ENCODE peak calls at places on chromosome 2, in six cellular contexts. R, G, L, M, S and Z are unnamed samples.

GRCh38 chr2:128550801-128551416 is 232.2 kb upstream of the HS6ST1 start:
- DNase-seq in R (no peak), G (no peak), L (no peak), M (no peak), S (no peak), Z (no peak)

GRCh38 chr2:109135572-109136185 is 6.7 kb downstream of the SH3RF3 start:
- DNase-seq in R (no peak), G (no peak), L (no peak), M (peak), S (no peak), Z (no peak)

GRCh38 chr2:84906108-84906899 is 848 bp downstream of the TMSB10 start:
- DNase-seq in R (peak), G (peak), L (no peak), M (peak), S (peak), Z (no peak)

GRCh38 chr2:133977385-133977784 is 276.5 kb upstream of the MGAT5 start:
- DNase-seq in R (no peak), G (no peak), L (no peak), M (no peak), S (no peak), Z (no peak)

GRCh38 chr2:235073938-235074337 is 122.1 kb downstream of the SH3BP4 start:
- DNase-seq in R (no peak), G (no peak), L (no peak), M (no peak), S (no peak), Z (no peak)

GRCh38 chr2:159921752-159922404 is 123.9 kb upstream of the CD302 start:
- DNase-seq in R (peak), G (peak), L (no peak), M (peak), S (peak), Z (peak)

GRCh38 chr2:86357392-86357963 is 20.1 kb upstream of the REEP1 start:
- DNase-seq in R (no peak), G (no peak), L (no peak), M (no peak), S (no peak), Z (no peak)

GRCh38 chr2:127662937-127663565 is 12.3 kb downstream of the LIMS2 start:
- DNase-seq in R (no peak), G (no peak), L (no peak), M (no peak), S (no peak), Z (no peak)

GRCh38 chr2:241546771-241547498 is 11.6 kb upstream of the BOK start:
- DNase-seq in R (peak), G (peak), L (peak), M (peak), S (no peak), Z (no peak)

GRCh38 chr2:65055427-65056214 is 595 bp upstream of the CEP68 start:
- DNase-seq in R (no peak), G (no peak), L (no peak), M (no peak), S (no peak), Z (no peak)

GRCh38 chr2:197822333-197822732 is 17.9 kb downstream of the PLCL1 start:
- DNase-seq in R (no peak), G (no peak), L (no peak), M (no peak), S (no peak), Z (no peak)

GRCh38 chr2:61640406-61640805 is 102.2 kb upstream of the XPO1 start:
- DNase-seq in R (no peak), G (no peak), L (peak), M (no peak), S (no peak), Z (no peak)

GRCh38 chr2:30265441-30266015 is 34.2 kb downstream of the LBH start:
- DNase-seq in R (no peak), G (peak), L (no peak), M (peak), S (no peak), Z (no peak)

GRCh38 chr2:197079414-197079813 is 152.9 kb upstream of the PGAP1 start:
- DNase-seq in R (no peak), G (no peak), L (peak), M (peak), S (no peak), Z (no peak)

GRCh38 chr2:61463769-61464475 is 7.0 kb downstream of the USP34 start:
- DNase-seq in R (no peak), G (no peak), L (no peak), M (no peak), S (no peak), Z (no peak)

GRCh38 chr2:64657416-64657815 is 3.7 kb upstream of the SERTAD2 start:
- DNase-seq in R (no peak), G (no peak), L (no peak), M (no peak), S (no peak), Z (no peak)

GRCh38 chr2:129061079-129061785 is 742.6 kb upstream of the HS6ST1 start:
- DNase-seq in R (no peak), G (no peak), L (peak), M (peak), S (no peak), Z (no peak)

GRCh38 chr2:68653034-68653433 is 9.7 kb downstream of the PROKR1 start:
- DNase-seq in R (no peak), G (no peak), L (no peak), M (no peak), S (no peak), Z (no peak)

GRCh38 chr2:41414486-41415230 is 633.2 kb upstream of the PKDCC start:
- DNase-seq in R (peak), G (peak), L (peak), M (peak), S (no peak), Z (no peak)

GRCh38 chr2:191846787-191847620 is at the start of gene CAVIN2:
- DNase-seq in R (peak), G (peak), L (peak), M (peak), S (no peak), Z (no peak)

GRCh38 chr2:232632904-232633412 is 446 bp upstream of the EFHD1 start:
- DNase-seq in R (no peak), G (peak), L (peak), M (no peak), S (peak), Z (no peak)

GRCh38 chr2:178256382-178257053 is 62.2 kb downstream of the OSBPL6 start:
- DNase-seq in R (peak), G (no peak), L (no peak), M (peak), S (no peak), Z (no peak)